ENCODE peak calls at places on chromosomes 3 and 15, in eight cellular contexts. L, B, M, S, Z, V, C and D are unnamed samples.

GRCh38 chr3:135020181-135020580 is 225.1 kb downstream of the EPHB1 start:
- DNase-seq in L (no peak), B (no peak), M (no peak), S (no peak), Z (no peak), V (no peak), C (no peak), D (no peak)

GRCh38 chr15:62672268-62672667 is 370.3 kb upstream of the TPM1 start:
- DNase-seq in L (peak; percentile 3), B (no peak), M (no peak), S (no peak), Z (no peak), V (no peak), C (no peak), D (no peak)

GRCh38 chr15:80984856-80985255 is 4.8 kb downstream of the MESD start:
- DNase-seq in L (peak; percentile 27), B (no peak), M (peak; percentile 57), S (no peak), Z (no peak), V (no peak), C (no peak), D (no peak)

GRCh38 chr3:183298708-183299153 is 45.7 kb downstream of the B3GNT5 start:
- DNase-seq in L (peak; percentile 49), B (no peak), M (peak; percentile 81), S (peak; percentile 91), Z (peak; percentile 96), V (peak; percentile 93), C (peak; percentile 86), D (peak; percentile 95)

GRCh38 chr3:188296761-188297689 is 143.1 kb downstream of the LPP start:
- DNase-seq in L (peak; percentile 62), B (no peak), M (no peak), S (no peak), Z (peak; percentile 78), V (peak; percentile 11), C (peak; percentile 87), D (no peak)

GRCh38 chr15:70483513-70483912 is 279.8 kb downstream of the UACA start:
- DNase-seq in L (no peak), B (no peak), M (no peak), S (no peak), Z (no peak), V (peak; percentile 59), C (no peak), D (no peak)

GRCh38 chr3:191263850-191264249 is 64.8 kb downstream of the OSTN start:
- DNase-seq in L (no peak), B (no peak), M (no peak), S (no peak), Z (no peak), V (no peak), C (no peak), D (no peak)

GRCh38 chr3:196974661-196975060 is 6.0 kb upstream of the PIGZ start:
- DNase-seq in L (no peak), B (no peak), M (no peak), S (no peak), Z (no peak), V (no peak), C (no peak), D (no peak)

GRCh38 chr3:142850395-142851023 is 38.4 kb downstream of the PCOLCE2 start:
- DNase-seq in L (peak; percentile 82), B (no peak), M (no peak), S (no peak), Z (peak; percentile 97), V (peak; percentile 63), C (peak; percentile 91), D (no peak)

GRCh38 chr3:127053026-127053425 is 70.1 kb downstream of the PLXNA1 start:
- DNase-seq in L (no peak), B (no peak), M (no peak), S (no peak), Z (no peak), V (no peak), C (no peak), D (no peak)

GRCh38 chr3:184620101-184620798 is 58.7 kb downstream of the EPHB3 start:
- DNase-seq in L (peak; percentile 25), B (no peak), M (no peak), S (no peak), Z (peak; percentile 80), V (no peak), C (peak; percentile 87), D (no peak)

GRCh38 chr3:123169930-123170329 is 31.8 kb upstream of the SEC22A start:
- DNase-seq in L (no peak), B (no peak), M (no peak), S (no peak), Z (no peak), V (no peak), C (no peak), D (no peak)